ENCODE peak calls at places on chromosomes 6 and 20, in seven cellular contexts. One of them, this sample, is unnamed.

GRCh38 chr6:92779758-92780157 is 639.6 kb downstream of the EPHA7 start:
- DNase-seq in transverse colon: no peak
- DNase-seq in sigmoid colon: no peak
- DNase-seq in body of pancreas: peak; percentile 52
- DNase-seq in ovary: no peak
- DNase-seq in A549: no peak
- DNase-seq in prostate gland: peak; percentile 7
- DNase-seq in this sample: no peak

GRCh38 chr6:15253107-15254073 is 7.5 kb downstream of the JARID2 start:
- DNase-seq in transverse colon: no peak
- DNase-seq in sigmoid colon: no peak
- DNase-seq in body of pancreas: no peak
- DNase-seq in ovary: no peak
- DNase-seq in A549: no peak
- DNase-seq in prostate gland: no peak
- DNase-seq in this sample: no peak

GRCh38 chr6:45657243-45657642 is 279.5 kb upstream of the SUPT3H start:
- DNase-seq in transverse colon: no peak
- DNase-seq in sigmoid colon: no peak
- DNase-seq in body of pancreas: no peak
- DNase-seq in ovary: no peak
- DNase-seq in A549: no peak
- DNase-seq in prostate gland: no peak
- DNase-seq in this sample: no peak

GRCh38 chr6:150485559-150486517 is 113.8 kb upstream of the PLEKHG1 start:
- DNase-seq in transverse colon: no peak
- DNase-seq in sigmoid colon: no peak
- DNase-seq in body of pancreas: peak; percentile 10
- DNase-seq in ovary: no peak
- DNase-seq in A549: no peak
- DNase-seq in prostate gland: no peak
- DNase-seq in this sample: no peak

GRCh38 chr6:131419698-131420097 is 153.3 kb upstream of the ARG1 start:
- DNase-seq in transverse colon: no peak
- DNase-seq in sigmoid colon: no peak
- DNase-seq in body of pancreas: no peak
- DNase-seq in ovary: no peak
- DNase-seq in A549: no peak
- DNase-seq in prostate gland: no peak
- DNase-seq in this sample: no peak

GRCh38 chr6:24838994-24839393 is 40.3 kb upstream of the ARMH2 start:
- DNase-seq in transverse colon: no peak
- DNase-seq in sigmoid colon: no peak
- DNase-seq in body of pancreas: no peak
- DNase-seq in ovary: no peak
- DNase-seq in A549: no peak
- DNase-seq in prostate gland: no peak
- DNase-seq in this sample: no peak

GRCh38 chr20:57596998-57597939 is 23.0 kb downstream of the ZBP1 start:
- DNase-seq in transverse colon: peak; percentile 79
- DNase-seq in sigmoid colon: peak; percentile 79
- DNase-seq in body of pancreas: peak; percentile 81
- DNase-seq in ovary: peak; percentile 75
- DNase-seq in A549: peak; percentile 53
- DNase-seq in prostate gland: peak; percentile 57
- DNase-seq in this sample: peak; percentile 32

GRCh38 chr6:80022803-80023202 is 18.4 kb downstream of the TTK start:
- DNase-seq in transverse colon: no peak
- DNase-seq in sigmoid colon: no peak
- DNase-seq in body of pancreas: no peak
- DNase-seq in ovary: no peak
- DNase-seq in A549: no peak
- DNase-seq in prostate gland: no peak
- DNase-seq in this sample: no peak

GRCh38 chr6:99467509-99468106 is 42.5 kb upstream of the PNISR start:
- DNase-seq in transverse colon: no peak
- DNase-seq in sigmoid colon: no peak
- DNase-seq in body of pancreas: no peak
- DNase-seq in ovary: no peak
- DNase-seq in A549: peak; percentile 13
- DNase-seq in prostate gland: no peak
- DNase-seq in this sample: no peak

GRCh38 chr6:84027340-84028183 is 6.0 kb upstream of the MRAP2 start:
- DNase-seq in transverse colon: peak; percentile 55
- DNase-seq in sigmoid colon: no peak
- DNase-seq in body of pancreas: peak; percentile 64
- DNase-seq in ovary: peak; percentile 31
- DNase-seq in A549: peak; percentile 60
- DNase-seq in prostate gland: peak; percentile 91
- DNase-seq in this sample: no peak

GRCh38 chr6:53250137-53250760 is 98.5 kb downstream of the ELOVL5 start:
- DNase-seq in transverse colon: no peak
- DNase-seq in sigmoid colon: no peak
- DNase-seq in body of pancreas: no peak
- DNase-seq in ovary: no peak
- DNase-seq in A549: peak; percentile 5
- DNase-seq in prostate gland: no peak
- DNase-seq in this sample: no peak

GRCh38 chr6:155693573-155694428 is 238.2 kb upstream of the NOX3 start:
- DNase-seq in transverse colon: peak; percentile 49
- DNase-seq in sigmoid colon: no peak
- DNase-seq in body of pancreas: peak; percentile 74
- DNase-seq in ovary: no peak
- DNase-seq in A549: no peak
- DNase-seq in prostate gland: no peak
- DNase-seq in this sample: no peak

GRCh38 chr6:22353036-22353560 is 56.3 kb upstream of the PRL start:
- DNase-seq in transverse colon: no peak
- DNase-seq in sigmoid colon: no peak
- DNase-seq in body of pancreas: no peak
- DNase-seq in ovary: no peak
- DNase-seq in A549: no peak
- DNase-seq in prostate gland: no peak
- DNase-seq in this sample: no peak

GRCh38 chr6:22349528-22349927 is 52.7 kb upstream of the PRL start:
- DNase-seq in transverse colon: no peak
- DNase-seq in sigmoid colon: no peak
- DNase-seq in body of pancreas: no peak
- DNase-seq in ovary: no peak
- DNase-seq in A549: no peak
- DNase-seq in prostate gland: no peak
- DNase-seq in this sample: no peak

GRCh38 chr6:22343864-22344263 is 47.0 kb upstream of the PRL start:
- DNase-seq in transverse colon: no peak
- DNase-seq in sigmoid colon: no peak
- DNase-seq in body of pancreas: no peak
- DNase-seq in ovary: no peak
- DNase-seq in A549: no peak
- DNase-seq in prostate gland: no peak
- DNase-seq in this sample: no peak

GRCh38 chr6:22350109-22350508 is 53.3 kb upstream of the PRL start:
- DNase-seq in transverse colon: no peak
- DNase-seq in sigmoid colon: no peak
- DNase-seq in body of pancreas: no peak
- DNase-seq in ovary: no peak
- DNase-seq in A549: no peak
- DNase-seq in prostate gland: no peak
- DNase-seq in this sample: no peak

DNA sequence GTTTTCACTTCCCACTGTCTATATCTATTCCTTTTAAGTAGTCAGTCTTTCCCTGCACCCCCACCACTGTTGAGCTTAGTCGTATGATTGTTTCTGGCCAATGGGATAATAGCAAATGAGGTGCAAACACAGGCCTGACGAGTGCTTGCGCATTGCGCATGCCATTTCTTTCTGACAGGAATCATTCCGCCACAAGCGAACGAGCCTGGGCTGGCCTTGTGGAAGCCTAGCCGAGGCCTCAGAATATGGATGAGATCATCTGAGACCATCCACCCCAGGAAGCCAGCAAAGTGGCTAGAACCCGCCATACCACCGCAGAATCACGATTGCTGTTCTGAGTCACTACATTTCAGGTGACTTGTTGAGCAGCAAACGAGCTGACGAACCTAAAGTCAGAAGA is 52.2 kb upstream of the PRL start:
- DNase-seq in transverse colon: no peak
- DNase-seq in sigmoid colon: no peak
- DNase-seq in body of pancreas: no peak
- DNase-seq in ovary: no peak
- DNase-seq in A549: no peak
- DNase-seq in prostate gland: no peak
- DNase-seq in this sample: no peak
- TF ChIP-seq POLR2A in transverse colon: no peak
- TF ChIP-seq POLR2A in sigmoid colon: no peak
- TF ChIP-seq POLR2A in body of pancreas: no peak
- TF ChIP-seq POLR2A in ovary: no peak
- TF ChIP-seq POLR2A in A549: no peak
- TF ChIP-seq POLR2A in prostate gland: no peak
- TF ChIP-seq POLR2A in this sample: no peak

GRCh38 chr6:3019065-3019464 is 19.4 kb downstream of the NQO2 start:
- DNase-seq in transverse colon: no peak
- DNase-seq in sigmoid colon: no peak
- DNase-seq in body of pancreas: no peak
- DNase-seq in ovary: no peak
- DNase-seq in A549: no peak
- DNase-seq in prostate gland: no peak
- DNase-seq in this sample: no peak

GRCh38 chr6:3026811-3027626 is 27.3 kb downstream of the NQO2 start:
- DNase-seq in transverse colon: peak; percentile 24
- DNase-seq in sigmoid colon: no peak
- DNase-seq in body of pancreas: no peak
- DNase-seq in ovary: no peak
- DNase-seq in A549: no peak
- DNase-seq in prostate gland: no peak
- DNase-seq in this sample: no peak

GRCh38 chr6:3019749-3020320 is 20.1 kb downstream of the NQO2 start:
- DNase-seq in transverse colon: no peak
- DNase-seq in sigmoid colon: no peak
- DNase-seq in body of pancreas: no peak
- DNase-seq in ovary: no peak
- DNase-seq in A549: no peak
- DNase-seq in prostate gland: no peak
- DNase-seq in this sample: no peak

GRCh38 chr6:3022765-3023662 is 23.3 kb downstream of the NQO2 start:
- DNase-seq in transverse colon: no peak
- DNase-seq in sigmoid colon: no peak
- DNase-seq in body of pancreas: no peak
- DNase-seq in ovary: no peak
- DNase-seq in A549: peak; percentile 16
- DNase-seq in prostate gland: no peak
- DNase-seq in this sample: no peak

GRCh38 chr6:3023663-3024483 is 24.2 kb downstream of the NQO2 start:
- DNase-seq in transverse colon: peak; percentile 93
- DNase-seq in sigmoid colon: peak; percentile 97
- DNase-seq in body of pancreas: peak; percentile 85
- DNase-seq in ovary: peak; percentile 88
- DNase-seq in A549: peak; percentile 89
- DNase-seq in prostate gland: peak; percentile 85
- DNase-seq in this sample: peak; percentile 94
- H3K4me3 ChIP-seq in transverse colon: peak overlapping the region; percentile 47
- H3K4me3 ChIP-seq in sigmoid colon: peak overlapping the region; percentile 58
- H3K4me3 ChIP-seq in body of pancreas: peak overlapping the region; percentile 34
- H3K4me3 ChIP-seq in ovary: peak overlapping the region; percentile 23
- H3K4me3 ChIP-seq in A549: peak overlapping the region; percentile 53
- H3K4me3 ChIP-seq in prostate gland: peak overlapping the region; percentile 35
- H3K4me3 ChIP-seq in this sample: peak overlapping the region; percentile 79

DNA sequence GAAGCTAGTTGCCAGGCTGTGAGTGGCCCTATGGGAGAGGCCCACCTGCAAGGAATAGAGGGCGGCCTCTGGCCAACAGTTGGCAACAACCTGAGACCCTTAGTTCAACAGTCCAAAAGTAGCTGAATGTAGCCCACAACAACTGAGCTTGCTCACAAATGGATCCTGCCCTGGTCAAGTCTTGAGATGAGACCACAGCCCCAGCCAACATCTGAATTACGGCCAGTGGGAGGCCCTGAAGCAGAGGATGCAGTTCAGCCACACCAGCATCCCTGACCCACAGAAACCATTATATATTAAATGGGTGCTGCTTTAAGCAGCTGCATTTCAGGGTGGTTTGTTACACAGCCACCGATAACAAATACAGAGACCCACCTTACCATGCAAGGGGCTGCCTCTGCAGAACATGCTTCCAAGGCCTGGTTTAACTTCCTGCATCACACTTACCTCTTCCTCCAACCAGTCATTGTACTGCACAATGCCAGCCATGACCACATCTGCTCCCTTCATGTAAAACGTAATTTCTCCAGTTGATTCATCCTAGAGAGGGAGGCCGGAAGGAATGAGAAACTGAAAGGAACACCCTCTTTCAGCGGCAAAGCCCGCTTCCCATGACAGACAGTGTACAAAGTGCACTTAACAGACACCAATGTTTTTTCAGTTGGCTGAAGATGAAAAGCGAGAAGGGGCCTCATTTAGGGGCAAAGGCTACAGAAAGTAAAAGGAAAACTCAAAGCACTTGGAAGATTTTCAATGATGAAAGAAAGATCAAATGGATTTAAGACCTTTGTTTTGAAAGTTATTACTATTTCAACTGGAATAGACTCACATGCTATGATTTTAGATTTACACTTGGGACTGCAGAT is 86.2 kb upstream of the NFATC2 start:
- DNase-seq in transverse colon: no peak
- DNase-seq in sigmoid colon: no peak
- DNase-seq in body of pancreas: no peak
- DNase-seq in ovary: no peak
- DNase-seq in A549: no peak
- DNase-seq in prostate gland: no peak
- DNase-seq in this sample: no peak
- H3K27ac ChIP-seq in transverse colon: no peak overlapping the region
- H3K27ac ChIP-seq in sigmoid colon: peak overlapping the region; percentile 69
- H3K27ac ChIP-seq in body of pancreas: no peak overlapping the region
- H3K27ac ChIP-seq in ovary: no peak overlapping the region
- H3K27ac ChIP-seq in A549: peak overlapping the region; percentile 89
- H3K27ac ChIP-seq in prostate gland: peak overlapping the region; percentile 81
- H3K27ac ChIP-seq in this sample: no peak overlapping the region

DNA sequence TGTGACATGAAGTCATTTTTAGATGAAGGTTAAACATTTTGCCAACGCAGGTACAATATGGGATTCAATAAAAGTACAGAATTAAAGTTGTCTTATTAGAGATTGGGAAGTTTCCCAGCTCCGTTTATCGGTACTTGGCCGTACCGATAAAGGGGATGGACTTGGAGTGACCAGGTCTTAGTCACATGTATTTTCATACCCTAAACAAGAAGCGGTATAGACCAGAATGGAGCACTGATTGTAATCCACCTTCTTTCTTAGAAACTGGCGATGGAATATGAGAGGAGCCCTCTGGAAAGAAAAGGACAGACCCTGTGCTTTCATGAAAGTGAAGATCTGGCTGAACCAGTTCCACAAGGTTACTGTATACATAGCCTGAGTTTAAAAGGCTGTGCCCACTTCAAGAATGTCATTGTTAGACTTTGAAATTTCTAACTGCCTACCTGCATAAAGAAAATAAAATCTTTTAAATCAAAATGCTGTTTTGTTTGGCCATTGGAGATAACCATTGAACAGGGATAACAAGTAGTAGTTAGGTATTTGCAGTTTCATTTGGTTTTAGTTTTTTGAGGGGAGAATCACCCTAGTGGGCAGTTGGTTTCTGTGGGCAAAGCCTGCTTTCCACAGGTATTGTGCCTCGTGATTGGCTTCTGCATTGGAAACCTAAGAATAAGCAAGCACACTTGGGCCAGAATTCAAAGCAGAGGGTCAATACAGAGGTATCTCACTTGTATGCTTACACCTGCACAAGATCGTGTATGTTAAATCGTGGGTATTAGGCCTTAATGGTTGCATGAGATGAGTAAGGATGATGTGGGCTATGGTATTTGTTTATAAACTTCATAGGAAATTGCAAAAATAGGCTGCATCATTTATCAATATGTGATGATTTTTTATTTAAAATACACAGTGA is 11.2 kb upstream of the ZNFX1 start:
- DNase-seq in transverse colon: no peak
- DNase-seq in sigmoid colon: no peak
- DNase-seq in body of pancreas: no peak
- DNase-seq in ovary: no peak
- DNase-seq in A549: no peak
- DNase-seq in prostate gland: peak; percentile 86
- DNase-seq in this sample: no peak
- TF ChIP-seq POLR2A in transverse colon: no peak
- TF ChIP-seq POLR2A in sigmoid colon: no peak
- TF ChIP-seq POLR2A in body of pancreas: no peak
- TF ChIP-seq POLR2A in ovary: no peak
- TF ChIP-seq POLR2A in A549: no peak
- TF ChIP-seq POLR2A in prostate gland: no peak
- TF ChIP-seq POLR2A in this sample: no peak